ENCODE peak calls at places on chromosomes 5 and 9, in eight cellular contexts. X, R, N, L, H, O, W and Z are unnamed samples.

GRCh38 chr5:74404574-74405310 is 235.8 kb downstream of the ENC1 start:
- DNase-seq in X (no peak), R (no peak), N (no peak), L (no peak), H (no peak), O (no peak), W (no peak), Z (no peak)

GRCh38 chr9:83056180-83056579 is 6.8 kb downstream of the RASEF start:
- DNase-seq in X (no peak), R (no peak), N (no peak), L (no peak), H (no peak), O (no peak), W (no peak), Z (no peak)

GRCh38 chr9:115668506-115668905 is 485.1 kb upstream of the PAPPA start:
- DNase-seq in X (no peak), R (no peak), N (no peak), L (no peak), H (no peak), O (peak; percentile 96), W (no peak), Z (no peak)

GRCh38 chr5:143537056-143537455 is 133.6 kb upstream of the NR3C1 start:
- DNase-seq in X (no peak), R (no peak), N (no peak), L (no peak), H (no peak), O (no peak), W (no peak), Z (no peak)

GRCh38 chr5:52867809-52868208 is 80.1 kb downstream of the ITGA1 start:
- DNase-seq in X (peak; percentile 26), R (no peak), N (no peak), L (no peak), H (no peak), O (peak; percentile 67), W (no peak), Z (no peak)

GRCh38 chr5:136023935-136024645 is 4.7 kb upstream of the TGFBI start:
- DNase-seq in X (no peak), R (no peak), N (no peak), L (no peak), H (no peak), O (peak; percentile 76), W (no peak), Z (no peak)

GRCh38 chr5:675876-676698 is 17.1 kb downstream of the TPPP start:
- DNase-seq in X (peak; percentile 50), R (no peak), N (no peak), L (no peak), H (peak; percentile 53), O (no peak), W (peak; percentile 28), Z (no peak)

GRCh38 chr5:97838214-97838613 is 655.2 kb upstream of the RIOK2 start:
- DNase-seq in X (no peak), R (no peak), N (no peak), L (no peak), H (no peak), O (peak; percentile 96), W (no peak), Z (no peak)

GRCh38 chr5:177096162-177097015 is 9.7 kb downstream of the FGFR4 start:
- DNase-seq in X (no peak), R (no peak), N (no peak), L (no peak), H (no peak), O (no peak), W (no peak), Z (no peak)

GRCh38 chr9:81798606-81799005 is 109.3 kb upstream of the TLE1 start:
- DNase-seq in X (no peak), R (no peak), N (no peak), L (no peak), H (no peak), O (no peak), W (no peak), Z (no peak)

GRCh38 chr9:135907006-135907434 is 326 bp downstream of the CAMSAP1 start:
- DNase-seq in X (no peak), R (no peak), N (no peak), L (no peak), H (no peak), O (no peak), W (no peak), Z (no peak)

GRCh38 chr5:100899675-100900074 is 3.4 kb downstream of the ST8SIA4 start:
- DNase-seq in X (no peak), R (no peak), N (no peak), L (no peak), H (no peak), O (no peak), W (no peak), Z (no peak)

GRCh38 chr5:34497031-34497808 is 158.9 kb upstream of the RAI14 start:
- DNase-seq in X (peak; percentile 94), R (no peak), N (no peak), L (no peak), H (peak; percentile 93), O (no peak), W (no peak), Z (no peak)

GRCh38 chr5:14234204-14234603 is 91.1 kb downstream of the TRIO start:
- DNase-seq in X (no peak), R (no peak), N (no peak), L (no peak), H (no peak), O (peak; percentile 79), W (no peak), Z (no peak)

GRCh38 chr5:178505639-178506407 is 84.4 kb downstream of the COL23A1 start:
- DNase-seq in X (no peak), R (no peak), N (no peak), L (no peak), H (peak; percentile 47), O (no peak), W (no peak), Z (no peak)

GRCh38 chr5:156326718-156327259 is at the start of gene SGCD:
- DNase-seq in X (peak; percentile 89), R (peak; percentile 4), N (no peak), L (no peak), H (peak; percentile 78), O (peak; percentile 1), W (no peak), Z (no peak)

GRCh38 chr5:134738963-134739661 is 764 bp downstream of the CAMLG start:
- DNase-seq in X (peak; percentile 55), R (peak; percentile 21), N (no peak), L (peak; percentile 36), H (no peak), O (peak; percentile 41), W (peak; percentile 43), Z (no peak)

GRCh38 chr9:87677776-87678587 is 47.9 kb upstream of the CTSL start:
- DNase-seq in X (peak; percentile 33), R (no peak), N (no peak), L (no peak), H (no peak), O (no peak), W (peak; percentile 9), Z (no peak)

GRCh38 chr9:12497790-12498189 is 195.4 kb upstream of the TYRP1 start:
- DNase-seq in X (no peak), R (no peak), N (no peak), L (no peak), H (no peak), O (no peak), W (no peak), Z (no peak)